ENCODE peak calls at places on chromosomes 7 and 10, in nine cellular contexts. One of them, this sample, is unnamed.

GRCh38 chr7:30925913-30926312 is 14.3 kb downstream of the AQP1 start:
- DNase-seq in left cardiac atrium: no peak
- DNase-seq in HEK293T: no peak
- DNase-seq in NCI-H2081: no peak
- DNase-seq in AG09309: no peak
- DNase-seq in kidney tubule cell: no peak
- DNase-seq in activated CD8-positive, alpha-beta memory T cell treated with anti-CD3 and anti-CD28 coated beads for 4 hours: no peak
- DNase-seq in amniotic stem cell: no peak
- DNase-seq in amniotic epithelial cell: no peak
- DNase-seq in this sample: no peak

GRCh38 chr7:39186131-39186530 is 208.4 kb downstream of the POU6F2 start:
- DNase-seq in kidney tubule cell: no peak
- DNase-seq in AG09309: no peak
- DNase-seq in amniotic stem cell: no peak
- DNase-seq in activated CD8-positive, alpha-beta memory T cell treated with anti-CD3 and anti-CD28 coated beads for 4 hours: no peak
- DNase-seq in amniotic epithelial cell: no peak
- DNase-seq in NCI-H2081: no peak
- DNase-seq in left cardiac atrium: no peak
- DNase-seq in HEK293T: no peak
- DNase-seq in this sample: no peak

GRCh38 chr10:72545511-72545910 is 80.4 kb downstream of the MICU1 start:
- DNase-seq in left cardiac atrium: no peak
- DNase-seq in NCI-H2081: no peak
- DNase-seq in amniotic epithelial cell: no peak
- DNase-seq in kidney tubule cell: no peak
- DNase-seq in HEK293T: no peak
- DNase-seq in AG09309: no peak
- DNase-seq in amniotic stem cell: no peak
- DNase-seq in activated CD8-positive, alpha-beta memory T cell treated with anti-CD3 and anti-CD28 coated beads for 4 hours: no peak
- DNase-seq in this sample: no peak

GRCh38 chr7:133510326-133511055 is 257.6 kb downstream of the EXOC4 start:
- DNase-seq in amniotic stem cell: no peak
- DNase-seq in amniotic epithelial cell: peak
- DNase-seq in HEK293T: no peak
- DNase-seq in left cardiac atrium: no peak
- DNase-seq in activated CD8-positive, alpha-beta memory T cell treated with anti-CD3 and anti-CD28 coated beads for 4 hours: no peak
- DNase-seq in kidney tubule cell: no peak
- DNase-seq in NCI-H2081: no peak
- DNase-seq in AG09309: no peak
- DNase-seq in this sample: no peak

GRCh38 chr10:93198401-93199175 is 124.9 kb downstream of the CYP26A1 start:
- DNase-seq in kidney tubule cell: no peak
- DNase-seq in NCI-H2081: no peak
- DNase-seq in amniotic epithelial cell: peak
- DNase-seq in left cardiac atrium: peak
- DNase-seq in activated CD8-positive, alpha-beta memory T cell treated with anti-CD3 and anti-CD28 coated beads for 4 hours: no peak
- DNase-seq in HEK293T: no peak
- DNase-seq in amniotic stem cell: no peak
- DNase-seq in AG09309: no peak
- DNase-seq in this sample: no peak

GRCh38 chr10:30018512-30018911 is 40.9 kb downstream of the JCAD start:
- DNase-seq in NCI-H2081: no peak
- DNase-seq in amniotic stem cell: no peak
- DNase-seq in AG09309: no peak
- DNase-seq in amniotic epithelial cell: no peak
- DNase-seq in kidney tubule cell: no peak
- DNase-seq in HEK293T: no peak
- DNase-seq in activated CD8-positive, alpha-beta memory T cell treated with anti-CD3 and anti-CD28 coated beads for 4 hours: no peak
- DNase-seq in left cardiac atrium: no peak
- DNase-seq in this sample: no peak

GRCh38 chr10:132942101-132942739 is at the start of gene CFAP46:
- DNase-seq in amniotic stem cell: peak
- DNase-seq in amniotic epithelial cell: peak
- DNase-seq in activated CD8-positive, alpha-beta memory T cell treated with anti-CD3 and anti-CD28 coated beads for 4 hours: no peak
- DNase-seq in HEK293T: no peak
- DNase-seq in AG09309: no peak
- DNase-seq in kidney tubule cell: peak
- DNase-seq in NCI-H2081: no peak
- DNase-seq in left cardiac atrium: peak
- DNase-seq in this sample: no peak

GRCh38 chr7:51133992-51134391 is 182.6 kb downstream of the COBL start:
- DNase-seq in kidney tubule cell: no peak
- DNase-seq in left cardiac atrium: no peak
- DNase-seq in AG09309: no peak
- DNase-seq in HEK293T: no peak
- DNase-seq in NCI-H2081: no peak
- DNase-seq in activated CD8-positive, alpha-beta memory T cell treated with anti-CD3 and anti-CD28 coated beads for 4 hours: no peak
- DNase-seq in amniotic epithelial cell: no peak
- DNase-seq in amniotic stem cell: no peak
- DNase-seq in this sample: no peak

GRCh38 chr7:67618569-67619543 is 622.2 kb downstream of the TYW1 start:
- DNase-seq in amniotic epithelial cell: no peak
- DNase-seq in HEK293T: peak
- DNase-seq in left cardiac atrium: peak
- DNase-seq in kidney tubule cell: no peak
- DNase-seq in NCI-H2081: peak
- DNase-seq in AG09309: no peak
- DNase-seq in activated CD8-positive, alpha-beta memory T cell treated with anti-CD3 and anti-CD28 coated beads for 4 hours: no peak
- DNase-seq in amniotic stem cell: no peak
- DNase-seq in this sample: no peak

GRCh38 chr10:49177391-49178355 is 10.5 kb downstream of the TMEM273 start:
- DNase-seq in HEK293T: no peak
- DNase-seq in left cardiac atrium: peak
- DNase-seq in amniotic epithelial cell: peak
- DNase-seq in activated CD8-positive, alpha-beta memory T cell treated with anti-CD3 and anti-CD28 coated beads for 4 hours: no peak
- DNase-seq in kidney tubule cell: peak
- DNase-seq in NCI-H2081: no peak
- DNase-seq in AG09309: peak
- DNase-seq in amniotic stem cell: peak
- DNase-seq in this sample: no peak

GRCh38 chr10:23384364-23384763 is 39.8 kb upstream of the C10orf67 start:
- DNase-seq in HEK293T: no peak
- DNase-seq in kidney tubule cell: peak
- DNase-seq in NCI-H2081: no peak
- DNase-seq in amniotic epithelial cell: peak
- DNase-seq in activated CD8-positive, alpha-beta memory T cell treated with anti-CD3 and anti-CD28 coated beads for 4 hours: no peak
- DNase-seq in AG09309: peak
- DNase-seq in amniotic stem cell: no peak
- DNase-seq in left cardiac atrium: no peak
- DNase-seq in this sample: no peak

GRCh38 chr7:1210321-1210978 is 22.2 kb upstream of the UNCX start:
- DNase-seq in amniotic epithelial cell: no peak
- DNase-seq in HEK293T: peak
- DNase-seq in amniotic stem cell: no peak
- DNase-seq in kidney tubule cell: no peak
- DNase-seq in NCI-H2081: no peak
- DNase-seq in activated CD8-positive, alpha-beta memory T cell treated with anti-CD3 and anti-CD28 coated beads for 4 hours: no peak
- DNase-seq in AG09309: no peak
- DNase-seq in left cardiac atrium: peak
- DNase-seq in this sample: no peak

GRCh38 chr7:99997545-99998137 is 17.8 kb upstream of the ZKSCAN1 start:
- DNase-seq in left cardiac atrium: peak
- DNase-seq in HEK293T: no peak
- DNase-seq in kidney tubule cell: peak
- DNase-seq in amniotic stem cell: no peak
- DNase-seq in amniotic epithelial cell: peak
- DNase-seq in AG09309: no peak
- DNase-seq in activated CD8-positive, alpha-beta memory T cell treated with anti-CD3 and anti-CD28 coated beads for 4 hours: peak
- DNase-seq in NCI-H2081: no peak
- DNase-seq in this sample: no peak

GRCh38 chr10:47049056-47049851 is 138.0 kb downstream of the PTPN20 start:
- DNase-seq in activated CD8-positive, alpha-beta memory T cell treated with anti-CD3 and anti-CD28 coated beads for 4 hours: no peak
- DNase-seq in amniotic epithelial cell: no peak
- DNase-seq in HEK293T: no peak
- DNase-seq in NCI-H2081: no peak
- DNase-seq in AG09309: no peak
- DNase-seq in amniotic stem cell: no peak
- DNase-seq in left cardiac atrium: no peak
- DNase-seq in kidney tubule cell: no peak
- DNase-seq in this sample: no peak

GRCh38 chr10:77571490-77571889 is 66.1 kb downstream of the KCNMA1 start:
- DNase-seq in AG09309: no peak
- DNase-seq in amniotic stem cell: no peak
- DNase-seq in activated CD8-positive, alpha-beta memory T cell treated with anti-CD3 and anti-CD28 coated beads for 4 hours: no peak
- DNase-seq in amniotic epithelial cell: no peak
- DNase-seq in NCI-H2081: peak
- DNase-seq in HEK293T: no peak
- DNase-seq in left cardiac atrium: no peak
- DNase-seq in kidney tubule cell: no peak
- DNase-seq in this sample: no peak

GRCh38 chr7:43502941-43503340 is 80.0 kb upstream of the STK17A start:
- DNase-seq in amniotic stem cell: no peak
- DNase-seq in AG09309: no peak
- DNase-seq in amniotic epithelial cell: no peak
- DNase-seq in NCI-H2081: no peak
- DNase-seq in HEK293T: no peak
- DNase-seq in kidney tubule cell: no peak
- DNase-seq in activated CD8-positive, alpha-beta memory T cell treated with anti-CD3 and anti-CD28 coated beads for 4 hours: no peak
- DNase-seq in left cardiac atrium: no peak
- DNase-seq in this sample: no peak

GRCh38 chr7:34497153-34497777 is 160.8 kb upstream of the NPSR1 start:
- DNase-seq in activated CD8-positive, alpha-beta memory T cell treated with anti-CD3 and anti-CD28 coated beads for 4 hours: no peak
- DNase-seq in amniotic stem cell: no peak
- DNase-seq in HEK293T: peak
- DNase-seq in left cardiac atrium: no peak
- DNase-seq in amniotic epithelial cell: no peak
- DNase-seq in kidney tubule cell: no peak
- DNase-seq in AG09309: no peak
- DNase-seq in NCI-H2081: no peak
- DNase-seq in this sample: no peak

GRCh38 chr10:132099701-132100481 is 34.1 kb downstream of the JAKMIP3 start:
- DNase-seq in amniotic stem cell: no peak
- DNase-seq in left cardiac atrium: no peak
- DNase-seq in HEK293T: no peak
- DNase-seq in activated CD8-positive, alpha-beta memory T cell treated with anti-CD3 and anti-CD28 coated beads for 4 hours: no peak
- DNase-seq in kidney tubule cell: no peak
- DNase-seq in AG09309: no peak
- DNase-seq in amniotic epithelial cell: no peak
- DNase-seq in NCI-H2081: no peak
- DNase-seq in this sample: no peak

GRCh38 chr7:102426268-102427031 is 6.9 kb upstream of the ORAI2 start:
- DNase-seq in AG09309: no peak
- DNase-seq in NCI-H2081: no peak
- DNase-seq in kidney tubule cell: no peak
- DNase-seq in left cardiac atrium: no peak
- DNase-seq in activated CD8-positive, alpha-beta memory T cell treated with anti-CD3 and anti-CD28 coated beads for 4 hours: peak
- DNase-seq in amniotic epithelial cell: no peak
- DNase-seq in amniotic stem cell: no peak
- DNase-seq in HEK293T: no peak
- DNase-seq in this sample: peak

GRCh38 chr10:33215154-33215553 is 119.3 kb downstream of the NRP1 start:
- DNase-seq in amniotic stem cell: peak
- DNase-seq in NCI-H2081: no peak
- DNase-seq in kidney tubule cell: peak
- DNase-seq in left cardiac atrium: no peak
- DNase-seq in amniotic epithelial cell: peak
- DNase-seq in activated CD8-positive, alpha-beta memory T cell treated with anti-CD3 and anti-CD28 coated beads for 4 hours: no peak
- DNase-seq in AG09309: peak
- DNase-seq in HEK293T: no peak
- DNase-seq in this sample: no peak

GRCh38 chr7:78968951-78969350 is 484.5 kb downstream of the MAGI2 start:
- DNase-seq in left cardiac atrium: no peak
- DNase-seq in kidney tubule cell: no peak
- DNase-seq in amniotic stem cell: no peak
- DNase-seq in NCI-H2081: no peak
- DNase-seq in HEK293T: no peak
- DNase-seq in activated CD8-positive, alpha-beta memory T cell treated with anti-CD3 and anti-CD28 coated beads for 4 hours: no peak
- DNase-seq in AG09309: no peak
- DNase-seq in amniotic epithelial cell: no peak
- DNase-seq in this sample: no peak

GRCh38 chr10:129929343-129930297 is 34.5 kb downstream of the EBF3 start:
- DNase-seq in left cardiac atrium: no peak
- DNase-seq in kidney tubule cell: no peak
- DNase-seq in HEK293T: no peak
- DNase-seq in activated CD8-positive, alpha-beta memory T cell treated with anti-CD3 and anti-CD28 coated beads for 4 hours: no peak
- DNase-seq in amniotic stem cell: no peak
- DNase-seq in amniotic epithelial cell: no peak
- DNase-seq in AG09309: no peak
- DNase-seq in NCI-H2081: no peak
- DNase-seq in this sample: no peak

GRCh38 chr10:98096316-98096715 is 38.1 kb upstream of the R3HCC1L start:
- DNase-seq in amniotic stem cell: no peak
- DNase-seq in amniotic epithelial cell: no peak
- DNase-seq in NCI-H2081: no peak
- DNase-seq in kidney tubule cell: no peak
- DNase-seq in HEK293T: no peak
- DNase-seq in AG09309: no peak
- DNase-seq in left cardiac atrium: no peak
- DNase-seq in activated CD8-positive, alpha-beta memory T cell treated with anti-CD3 and anti-CD28 coated beads for 4 hours: no peak
- DNase-seq in this sample: no peak

GRCh38 chr7:117979954-117980497 is 106.8 kb upstream of the CTTNBP2 start:
- DNase-seq in activated CD8-positive, alpha-beta memory T cell treated with anti-CD3 and anti-CD28 coated beads for 4 hours: no peak
- DNase-seq in HEK293T: no peak
- DNase-seq in NCI-H2081: no peak
- DNase-seq in amniotic epithelial cell: no peak
- DNase-seq in left cardiac atrium: no peak
- DNase-seq in kidney tubule cell: peak
- DNase-seq in AG09309: no peak
- DNase-seq in amniotic stem cell: no peak
- DNase-seq in this sample: no peak

GRCh38 chr7:22219036-22219435 is 137.9 kb downstream of the RAPGEF5 start:
- DNase-seq in amniotic epithelial cell: no peak
- DNase-seq in AG09309: no peak
- DNase-seq in left cardiac atrium: no peak
- DNase-seq in amniotic stem cell: no peak
- DNase-seq in NCI-H2081: no peak
- DNase-seq in activated CD8-positive, alpha-beta memory T cell treated with anti-CD3 and anti-CD28 coated beads for 4 hours: no peak
- DNase-seq in kidney tubule cell: no peak
- DNase-seq in HEK293T: no peak
- DNase-seq in this sample: no peak

GRCh38 chr10:47164126-47164799 is 135.7 kb upstream of the GDF10 start:
- DNase-seq in amniotic epithelial cell: peak
- DNase-seq in activated CD8-positive, alpha-beta memory T cell treated with anti-CD3 and anti-CD28 coated beads for 4 hours: no peak
- DNase-seq in NCI-H2081: no peak
- DNase-seq in kidney tubule cell: no peak
- DNase-seq in AG09309: peak
- DNase-seq in amniotic stem cell: peak
- DNase-seq in left cardiac atrium: no peak
- DNase-seq in HEK293T: no peak
- DNase-seq in this sample: no peak

GRCh38 chr7:81625311-81625651 is 144.6 kb downstream of the HGF start:
- DNase-seq in activated CD8-positive, alpha-beta memory T cell treated with anti-CD3 and anti-CD28 coated beads for 4 hours: no peak
- DNase-seq in AG09309: no peak
- DNase-seq in amniotic epithelial cell: no peak
- DNase-seq in kidney tubule cell: no peak
- DNase-seq in NCI-H2081: no peak
- DNase-seq in amniotic stem cell: no peak
- DNase-seq in left cardiac atrium: no peak
- DNase-seq in HEK293T: no peak
- DNase-seq in this sample: no peak

GRCh38 chr10:116690356-116691078 is 51.8 kb downstream of the HSPA12A start:
- DNase-seq in amniotic epithelial cell: no peak
- DNase-seq in activated CD8-positive, alpha-beta memory T cell treated with anti-CD3 and anti-CD28 coated beads for 4 hours: no peak
- DNase-seq in AG09309: no peak
- DNase-seq in HEK293T: no peak
- DNase-seq in amniotic stem cell: no peak
- DNase-seq in kidney tubule cell: no peak
- DNase-seq in NCI-H2081: no peak
- DNase-seq in left cardiac atrium: peak
- DNase-seq in this sample: no peak

GRCh38 chr7:80883188-80884025 is 35.4 kb downstream of the SEMA3C start:
- DNase-seq in HEK293T: peak
- DNase-seq in amniotic stem cell: peak
- DNase-seq in NCI-H2081: no peak
- DNase-seq in AG09309: peak
- DNase-seq in kidney tubule cell: peak
- DNase-seq in activated CD8-positive, alpha-beta memory T cell treated with anti-CD3 and anti-CD28 coated beads for 4 hours: no peak
- DNase-seq in left cardiac atrium: no peak
- DNase-seq in amniotic epithelial cell: peak
- DNase-seq in this sample: no peak

GRCh38 chr7:6057316-6058128 is 26.3 kb downstream of the ANKRD61 start:
- DNase-seq in HEK293T: no peak
- DNase-seq in amniotic epithelial cell: no peak
- DNase-seq in AG09309: no peak
- DNase-seq in left cardiac atrium: no peak
- DNase-seq in amniotic stem cell: no peak
- DNase-seq in kidney tubule cell: no peak
- DNase-seq in NCI-H2081: no peak
- DNase-seq in activated CD8-positive, alpha-beta memory T cell treated with anti-CD3 and anti-CD28 coated beads for 4 hours: no peak
- DNase-seq in this sample: no peak

GRCh38 chr10:29948971-29949370 is 110.4 kb downstream of the JCAD start:
- DNase-seq in AG09309: no peak
- DNase-seq in left cardiac atrium: no peak
- DNase-seq in activated CD8-positive, alpha-beta memory T cell treated with anti-CD3 and anti-CD28 coated beads for 4 hours: no peak
- DNase-seq in amniotic stem cell: no peak
- DNase-seq in NCI-H2081: no peak
- DNase-seq in HEK293T: no peak
- DNase-seq in kidney tubule cell: peak
- DNase-seq in amniotic epithelial cell: no peak
- DNase-seq in this sample: no peak

This sample was measured in OCI-LY7.